ENCODE peak calls at places on chromosomes 1 and 21, in ten cellular contexts. D is DND-41, T is left lung, P is right atrium auricular region, W is AG09319, N is transverse colon, R is colonic mucosa, V is psoas muscle, Z is suprapubic skin, A is astrocyte of the spinal cord. L is an unnamed sample.

GRCh38 chr1:30762152-30762930 is 4.8 kb upstream of the LAPTM5 start:
- DNase-seq in A (no peak), D (no peak), R (no peak), W (no peak), V (no peak), Z (no peak), T (peak), N (no peak), P (no peak), L (no peak)

GRCh38 chr1:27119270-27119618 is 35.7 kb downstream of the SLC9A1 start:
- DNase-seq in N (no peak), W (peak), R (no peak), T (no peak), V (no peak), P (peak), D (no peak), Z (no peak), A (no peak), L (no peak)

GRCh38 chr1:205049479-205049878 is 6.5 kb downstream of the CNTN2 start:
- DNase-seq in R (no peak), T (no peak), W (no peak), A (no peak), N (no peak), V (no peak), Z (no peak), P (no peak), D (no peak), L (no peak)

GRCh38 chr1:74596770-74597169 is 76.8 kb downstream of the ERICH3 start:
- DNase-seq in R (no peak), N (no peak), D (no peak), W (no peak), T (no peak), V (no peak), P (no peak), A (no peak), Z (no peak), L (no peak)

GRCh38 chr1:3712573-3713535 is 39.4 kb upstream of the CCDC27 start:
- DNase-seq in W (no peak), R (no peak), V (peak), Z (no peak), P (no peak), N (no peak), T (no peak), D (no peak), A (no peak), L (no peak)

GRCh38 chr1:18883636-18884418 is 18.5 kb downstream of the ALDH4A1 start:
- DNase-seq in T (no peak), D (peak), A (peak), P (peak), W (no peak), Z (peak), V (peak), N (peak), R (peak), L (peak)

GRCh38 chr1:165381745-165382530 is 25.4 kb upstream of the LMX1A start:
- DNase-seq in W (no peak), T (no peak), R (no peak), N (no peak), Z (no peak), D (no peak), V (no peak), P (no peak), A (no peak), L (no peak)

GRCh38 chr1:223429313-223429731 is 36.1 kb downstream of the CCDC185 start:
- DNase-seq in A (peak), W (peak), T (no peak), D (no peak), R (no peak), N (peak), Z (no peak), P (no peak), V (peak), L (no peak)

GRCh38 chr1:2133039-2133878 is 61.3 kb downstream of the FAAP20 start:
- DNase-seq in P (peak), W (peak), N (peak), Z (peak), D (peak), R (peak), V (peak), T (peak), A (peak), L (peak)

GRCh38 chr21:31515253-31515652 is 144.2 kb upstream of the SOD1 start:
- DNase-seq in V (no peak), P (no peak), T (no peak), N (no peak), Z (no peak), D (no peak), A (no peak), R (no peak), W (no peak), L (no peak)
- TF ChIP-seq CTCF in V (no peak), P (no peak), T (no peak), N (no peak), Z (no peak), D (no peak), A (no peak), R (no peak), W (no peak), L (no peak)

GRCh38 chr21:38797470-38797869 is 8.3 kb upstream of the ETS2 start:
- DNase-seq in P (no peak), A (no peak), N (peak), R (no peak), T (no peak), Z (no peak), W (no peak), V (no peak), D (no peak), L (no peak)

GRCh38 chr21:38798081-38798480 is 7.6 kb upstream of the ETS2 start:
- DNase-seq in D (no peak), N (no peak), R (no peak), A (no peak), V (no peak), T (no peak), P (no peak), Z (no peak), W (no peak), L (no peak)

GRCh38 chr21:38794978-38795377 is 10.8 kb upstream of the ETS2 start:
- DNase-seq in T (no peak), N (no peak), A (no peak), Z (no peak), D (no peak), V (no peak), W (no peak), P (no peak), R (no peak), L (no peak)

GRCh38 chr21:38795475-38795874 is 10.3 kb upstream of the ETS2 start:
- DNase-seq in T (no peak), P (no peak), W (no peak), D (no peak), R (no peak), V (no peak), A (no peak), Z (no peak), N (no peak), L (no peak)

DNA sequence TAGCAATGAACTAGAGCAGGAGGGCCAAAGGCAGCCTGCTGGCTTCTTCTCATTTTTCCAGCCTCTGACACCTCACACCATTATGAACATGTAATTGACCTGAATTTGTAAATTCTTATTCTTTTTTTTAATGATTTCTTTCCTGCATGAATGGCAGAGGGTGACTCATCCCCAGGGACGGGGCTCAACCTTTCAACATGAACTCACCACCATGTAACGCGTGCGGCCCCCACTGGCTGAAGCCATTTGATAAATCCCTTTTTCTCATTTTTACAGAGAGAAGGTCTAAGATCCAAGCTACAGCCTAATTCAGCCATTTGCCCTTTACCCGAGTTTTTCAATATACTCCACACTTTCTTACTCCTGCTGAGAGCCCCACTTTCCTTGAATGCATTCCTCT is 9.3 kb upstream of the ETS2 start:
- DNase-seq in T (no peak), P (no peak), D (no peak), V (no peak), A (peak), Z (no peak), R (no peak), N (no peak), W (no peak), L (no peak)
- TF ChIP-seq CTCF in T (no peak), P (no peak), D (no peak), V (no peak), A (peak), Z (no peak), R (no peak), N (no peak), W (no peak), L (no peak)

GRCh38 chr1:32983039-32983438 is 18.4 kb upstream of the RNF19B start:
- DNase-seq in W (no peak), T (no peak), Z (no peak), P (no peak), R (no peak), V (no peak), D (no peak), A (no peak), N (no peak), L (no peak)

GRCh38 chr1:32981003-32981909 is 16.6 kb upstream of the RNF19B start:
- DNase-seq in P (peak), V (no peak), D (no peak), A (peak), N (peak), W (no peak), Z (no peak), T (no peak), R (peak), L (no peak)

GRCh38 chr1:32984829-32985310 is 20.3 kb upstream of the RNF19B start:
- DNase-seq in Z (no peak), T (no peak), R (no peak), D (no peak), V (no peak), A (no peak), W (no peak), N (no peak), P (no peak), L (no peak)

GRCh38 chr1:32980080-32980479 is 15.5 kb upstream of the RNF19B start:
- DNase-seq in A (no peak), R (no peak), W (no peak), V (no peak), Z (no peak), T (no peak), P (no peak), D (no peak), N (no peak), L (no peak)

GRCh38 chr1:32984090-32984828 is 19.6 kb upstream of the RNF19B start:
- DNase-seq in W (no peak), V (no peak), R (no peak), T (no peak), P (no peak), Z (no peak), N (no peak), A (peak), D (no peak), L (no peak)
- TF ChIP-seq CTCF in W (no peak), V (no peak), R (no peak), T (no peak), P (no peak), Z (no peak), N (no peak), A (no peak), D (no peak), L (no peak)

GRCh38 chr1:181562395-181562794 is 79.1 kb downstream of the CACNA1E start:
- DNase-seq in N (no peak), R (no peak), A (no peak), P (no peak), V (no peak), W (no peak), D (no peak), T (no peak), Z (no peak), L (no peak)
- TF ChIP-seq CTCF in N (no peak), R (no peak), A (no peak), P (no peak), V (no peak), W (no peak), D (no peak), T (no peak), Z (no peak), L (no peak)